ENCODE peak calls at places on chromosomes 5 and 9, in seven cellular contexts. K is left kidney; O is fibroblast of lung; E is hippocampal formation; W is stimulated activated CD4-positive, alpha-beta T cell treated with anti-CD3 and anti-CD28 coated beads, Interleukin-2, amount 100 ng/mL, for 24 hours; Q is ovary; H is CD8-positive, alpha-beta T cell. J is an unnamed sample.

GRCh38 chr5:33650911-33651310 is 210.1 kb downstream of the TARS1 start:
- DNase-seq in K (no peak), O (no peak), E (no peak), W (no peak), Q (no peak), H (no peak), J (no peak)

GRCh38 chr5:72325566-72326297 is 5.6 kb downstream of the PTCD2 start:
- DNase-seq in K (no peak), O (peak; percentile 64), E (peak; percentile 29), W (no peak), Q (no peak), H (no peak), J (no peak)

GRCh38 chr9:6450641-6451375 is 37.8 kb downstream of the UHRF2 start:
- DNase-seq in K (no peak), O (no peak), E (no peak), W (no peak), Q (no peak), H (no peak), J (no peak)

GRCh38 chr5:180370861-180371641 is 17.9 kb upstream of the GFPT2 start:
- DNase-seq in K (no peak), O (no peak), E (no peak), W (no peak), Q (no peak), H (no peak), J (no peak)

GRCh38 chr9:116238225-116238624 is 84.6 kb downstream of the PAPPA start:
- DNase-seq in K (no peak), O (peak; percentile 83), E (no peak), W (no peak), Q (no peak), H (no peak), J (no peak)

GRCh38 chr9:114289106-114289505 is 33.8 kb upstream of the ORM1 start:
- DNase-seq in K (no peak), O (no peak), E (no peak), W (no peak), Q (peak; percentile 20), H (no peak), J (no peak)

GRCh38 chr9:136370687-136371530 is 2.6 kb downstream of the CARD9 start:
- DNase-seq in K (peak; percentile 62), O (peak; percentile 36), E (no peak), W (no peak), Q (no peak), H (no peak), J (no peak)

GRCh38 chr9:135066291-135066690 is 21.2 kb upstream of the OLFM1 start:
- DNase-seq in K (no peak), O (no peak), E (no peak), W (no peak), Q (no peak), H (no peak), J (no peak)

GRCh38 chr9:130824079-130824478 is 11.0 kb upstream of the ABL1 start:
- DNase-seq in K (no peak), O (no peak), E (no peak), W (no peak), Q (no peak), H (no peak), J (no peak)

GRCh38 chr9:38734831-38735230 is 14.9 kb upstream of the FAM240B start:
- DNase-seq in K (no peak), O (no peak), E (no peak), W (no peak), Q (no peak), H (no peak), J (no peak)

GRCh38 chr5:16679863-16680262 is 63.1 kb upstream of the RETREG1 start:
- DNase-seq in K (no peak), O (no peak), E (no peak), W (no peak), Q (no peak), H (no peak), J (no peak)

GRCh38 chr9:86983260-86984255 is 36.3 kb upstream of the GAS1 start:
- DNase-seq in K (peak; percentile 97), O (peak; percentile 99), E (no peak), W (no peak), Q (peak; percentile 46), H (no peak), J (no peak)

GRCh38 chr9:136848393-136849037 is 694 bp upstream of the PHPT1 start:
- DNase-seq in K (peak; percentile 78), O (no peak), E (peak; percentile 70), W (peak; percentile 47), Q (no peak), H (no peak), J (peak; percentile 68)

GRCh38 chr5:78747703-78748359 is 99.3 kb upstream of the LHFPL2 start:
- DNase-seq in K (peak; percentile 15), O (peak; percentile 90), E (peak; percentile 67), W (no peak), Q (no peak), H (no peak), J (no peak)

GRCh38 chr9:14304242-14304641 is 9.7 kb downstream of the NFIB start:
- DNase-seq in K (no peak), O (no peak), E (no peak), W (no peak), Q (no peak), H (no peak), J (no peak)

GRCh38 chr5:134124289-134125194 is 10.1 kb downstream of the TCF7 start:
- DNase-seq in K (no peak), O (peak; percentile 73), E (no peak), W (no peak), Q (no peak), H (peak; percentile 71), J (no peak)

GRCh38 chr9:84615574-84615973 is 54.0 kb upstream of the NTRK2 start:
- DNase-seq in K (no peak), O (no peak), E (no peak), W (no peak), Q (no peak), H (no peak), J (no peak)

GRCh38 chr9:74696520-74696919 is 191.2 kb downstream of the TRPM6 start:
- DNase-seq in K (no peak), O (no peak), E (no peak), W (no peak), Q (no peak), H (no peak), J (no peak)

GRCh38 chr9:128121466-128121810 is 6.1 kb downstream of the PTGES2 start:
- DNase-seq in K (no peak), O (no peak), E (no peak), W (no peak), Q (no peak), H (no peak), J (no peak)

GRCh38 chr5:128409401-128409800 is 128.6 kb downstream of the FBN2 start:
- DNase-seq in K (no peak), O (no peak), E (no peak), W (no peak), Q (no peak), H (no peak), J (no peak)

GRCh38 chr5:174319551-174319950 is 274.0 kb downstream of the NSG2 start:
- DNase-seq in K (no peak), O (no peak), E (no peak), W (no peak), Q (no peak), H (no peak), J (no peak)

GRCh38 chr5:80408976-80409926 is 1.4 kb downstream of the ZFYVE16 start:
- DNase-seq in K (peak; percentile 46), O (peak; percentile 38), E (no peak), W (no peak), Q (no peak), H (no peak), J (no peak)

GRCh38 chr9:130448035-130448624 is 3.4 kb downstream of the ASS1 start:
- DNase-seq in K (no peak), O (peak; percentile 61), E (no peak), W (no peak), Q (no peak), H (no peak), J (no peak)

GRCh38 chr5:94618493-94619328 is at the start of the genes KIAA0825 and SLF1:
- DNase-seq in K (peak; percentile 97), O (peak; percentile 83), E (peak; percentile 81), W (peak; percentile 87), Q (peak; percentile 79), H (peak; percentile 89), J (peak; percentile 62)

GRCh38 chr9:18457498-18457897 is 16.5 kb upstream of the ADAMTSL1 start:
- DNase-seq in K (no peak), O (peak; percentile 15), E (no peak), W (no peak), Q (no peak), H (no peak), J (no peak)

GRCh38 chr5:138903113-138903789 is 28.1 kb upstream of the LRRTM2 start:
- DNase-seq in K (no peak), O (peak; percentile 38), E (no peak), W (no peak), Q (no peak), H (no peak), J (no peak)

GRCh38 chr5:126871441-126871840 is 94.5 kb downstream of the LMNB1 start:
- DNase-seq in K (no peak), O (no peak), E (no peak), W (no peak), Q (no peak), H (no peak), J (no peak)

GRCh38 chr5:134567651-134568338 is 42.3 kb downstream of the JADE2 start:
- DNase-seq in K (no peak), O (peak; percentile 64), E (no peak), W (no peak), Q (no peak), H (no peak), J (no peak)

GRCh38 chr9:134914501-134914834 is 3.2 kb downstream of the FCN1 start:
- DNase-seq in K (no peak), O (no peak), E (no peak), W (no peak), Q (no peak), H (no peak), J (no peak)

GRCh38 chr5:53642006-53642405 is 81.6 kb downstream of the NDUFS4 start:
- DNase-seq in K (peak; percentile 47), O (peak; percentile 63), E (no peak), W (no peak), Q (no peak), H (no peak), J (no peak)

GRCh38 chr9:94286056-94286455 is 27.0 kb downstream of the ZNF169 start:
- DNase-seq in K (no peak), O (no peak), E (no peak), W (no peak), Q (no peak), H (no peak), J (no peak)

GRCh38 chr9:20671635-20672034 is 12.4 kb upstream of the FOCAD start:
- DNase-seq in K (no peak), O (no peak), E (no peak), W (no peak), Q (no peak), H (no peak), J (no peak)

GRCh38 chr9:97570899-97571298 is 62.3 kb downstream of the TSTD2 start:
- DNase-seq in K (no peak), O (no peak), E (peak; percentile 34), W (no peak), Q (no peak), H (peak; percentile 34), J (no peak)

GRCh38 chr5:88883059-88883565 is at the start of gene MEF2C:
- DNase-seq in K (peak; percentile 88), O (peak; percentile 86), E (peak; percentile 73), W (peak; percentile 12), Q (peak; percentile 82), H (no peak), J (no peak)

GRCh38 chr5:83388608-83389007 is 82.9 kb upstream of the VCAN start:
- DNase-seq in K (no peak), O (peak; percentile 93), E (no peak), W (no peak), Q (no peak), H (no peak), J (no peak)

GRCh38 chr9:70502690-70503089 is 88.2 kb upstream of the KLF9 start:
- DNase-seq in K (no peak), O (no peak), E (no peak), W (no peak), Q (no peak), H (no peak), J (no peak)

GRCh38 chr9:112868956-112869594 is 21.6 kb downstream of the SLC46A2 start:
- DNase-seq in K (peak; percentile 85), O (no peak), E (no peak), W (no peak), Q (no peak), H (no peak), J (no peak)

GRCh38 chr9:86287013-86287412 is 4.7 kb upstream of the ISCA1 start:
- DNase-seq in K (peak; percentile 70), O (peak; percentile 75), E (no peak), W (peak; percentile 20), Q (no peak), H (no peak), J (peak; percentile 47)